ENCODE peak calls at places on chromosomes 1 and 21, in six cellular contexts. X is heart right ventricle, D is A549, U is colonic mucosa, N is stomach, C is upper lobe of right lung. Y is an unnamed sample. For H3K4me1, the result is how much of the 10 kb centered on the place peaks cover.

GRCh38 chr1:223233410-223234163 is 90.5 kb upstream of the TLR5 start:
- DNase-seq in X (no peak), D (peak), U (no peak), N (peak), C (no peak), Y (no peak)

GRCh38 chr1:111515291-111516007 is 12.0 kb upstream of the ADORA3 start:
- DNase-seq in X (peak), D (no peak), U (no peak), N (peak), C (peak), Y (no peak)

GRCh38 chr1:216804107-216804506 is 80.9 kb upstream of the ESRRG start:
- DNase-seq in X (no peak), D (no peak), U (no peak), N (peak), C (no peak), Y (no peak)

GRCh38 chr1:8097077-8097799 is 71.1 kb upstream of the ERRFI1 start:
- DNase-seq in X (no peak), D (no peak), U (peak), N (no peak), C (no peak), Y (no peak)

GRCh38 chr1:2314297-2314802 is 77.0 kb downstream of the MORN1 start:
- DNase-seq in X (peak), D (peak), U (peak), N (peak), C (peak), Y (peak)

GRCh38 chr1:150006881-150007401 is 3.6 kb downstream of the OTUD7B start:
- DNase-seq in X (no peak), D (no peak), U (no peak), N (no peak), C (no peak), Y (no peak)

GRCh38 chr1:11596295-11596694 is 57.9 kb downstream of the FBXO2 start:
- DNase-seq in X (no peak), D (no peak), U (no peak), N (no peak), C (no peak), Y (no peak)

GRCh38 chr1:44628962-44629756 is 45.1 kb downstream of the TMEM53 start:
- DNase-seq in X (no peak), D (no peak), U (no peak), N (no peak), C (no peak), Y (peak)

GRCh38 chr21:14523234-14523633 is 22.9 kb downstream of the SAMSN1 start:
- DNase-seq in X (no peak), D (no peak), U (no peak), N (no peak), C (no peak), Y (no peak)

GRCh38 chr1:172980456-172980855 is 70.3 kb downstream of the TNFSF18 start:
- DNase-seq in X (no peak), D (peak), U (no peak), N (no peak), C (no peak), Y (no peak)

GRCh38 chr1:29749021-29749420 is 512.7 kb downstream of the PTPRU start:
- DNase-seq in X (no peak), D (no peak), U (no peak), N (no peak), C (no peak), Y (no peak)

GRCh38 chr21:38244885-38245869 is 11.6 kb upstream of the KCNJ15 start:
- DNase-seq in X (no peak), D (peak), U (no peak), N (no peak), C (no peak), Y (no peak)

GRCh38 chr1:66633128-66633527 is 99.2 kb downstream of the SGIP1 start:
- DNase-seq in X (no peak), D (no peak), U (no peak), N (no peak), C (no peak), Y (no peak)

GRCh38 chr1:98296681-98297080 is 364.8 kb upstream of the SNX7 start:
- DNase-seq in X (no peak), D (no peak), U (no peak), N (no peak), C (no peak), Y (no peak)

GRCh38 chr1:116891396-116892072 is 18.2 kb upstream of the PTGFRN start:
- DNase-seq in X (no peak), D (no peak), U (no peak), N (no peak), C (no peak), Y (no peak)

GRCh38 chr1:35692310-35692709 is 26.4 kb downstream of the C1orf216 start:
- DNase-seq in X (no peak), D (no peak), U (no peak), N (no peak), C (no peak), Y (no peak)

GRCh38 chr1:96365596-96365995 is 356.0 kb upstream of the PTBP2 start:
- DNase-seq in X (no peak), D (no peak), U (no peak), N (no peak), C (no peak), Y (no peak)

GRCh38 chr1:75616436-75617433 is 5.8 kb upstream of the SLC44A5 start:
- DNase-seq in X (no peak), D (no peak), U (no peak), N (no peak), C (peak), Y (peak)

GRCh38 chr1:201346337-201346939 is 31.0 kb downstream of the TNNT2 start:
- DNase-seq in X (no peak), D (peak), U (peak), N (peak), C (peak), Y (peak)

GRCh38 chr1:240044620-240045019 is 47.1 kb upstream of the FMN2 start:
- DNase-seq in X (no peak), D (no peak), U (no peak), N (no peak), C (no peak), Y (no peak)

GRCh38 chr21:39660596-39660995 is 47.9 kb downstream of the B3GALT5 start:
- DNase-seq in X (peak), D (peak), U (peak), N (no peak), C (peak), Y (no peak)

GRCh38 chr1:20634594-20635084 is 1.4 kb downstream of the PINK1 start:
- DNase-seq in X (peak), D (no peak), U (peak), N (peak), C (peak), Y (peak)

GRCh38 chr1:209537336-209538114 is 46.0 kb upstream of the CAMK1G start:
- DNase-seq in X (no peak), D (no peak), U (no peak), N (no peak), C (no peak), Y (no peak)

GRCh38 chr1:83929184-83929583 is 69.7 kb downstream of the TTLL7 start:
- DNase-seq in X (no peak), D (no peak), U (no peak), N (no peak), C (no peak), Y (no peak)

GRCh38 chr1:30521261-30521865 is 202.0 kb downstream of the MATN1 start:
- DNase-seq in X (no peak), D (no peak), U (no peak), N (peak), C (no peak), Y (no peak)

GRCh38 chr1:25676488-25676887 is 59.9 kb downstream of the MAN1C1 start:
- DNase-seq in X (no peak), D (no peak), U (no peak), N (peak), C (peak), Y (peak)

GRCh38 chr1:178093958-178094751 is at the start of gene RASAL2:
- DNase-seq in X (peak), D (peak), U (peak), N (peak), C (peak), Y (peak)

GRCh38 chr1:156347337-156347736 is 9.0 kb downstream of the TSACC start:
- DNase-seq in X (no peak), D (no peak), U (no peak), N (no peak), C (no peak), Y (no peak)

GRCh38 chr1:76082084-76082483 is 7.5 kb downstream of the ST6GALNAC3 start:
- DNase-seq in X (no peak), D (no peak), U (no peak), N (no peak), C (no peak), Y (no peak)

GRCh38 chr1:22517936-22518335 is 45.4 kb upstream of the EPHA8 start:
- DNase-seq in X (no peak), D (no peak), U (no peak), N (no peak), C (no peak), Y (no peak)
- TF ChIP-seq CTCF in X (no peak), D (no peak), U (no peak), N (no peak), C (no peak), Y (no peak)

GRCh38 chr1:183278736-183279591 is 92.9 kb downstream of the LAMC2 start:
- DNase-seq in X (no peak), D (no peak), U (no peak), N (peak), C (no peak), Y (no peak)

GRCh38 chr1:183282101-183282855 is 96.2 kb downstream of the LAMC2 start:
- DNase-seq in X (no peak), D (no peak), U (no peak), N (no peak), C (no peak), Y (peak)

GRCh38 chr1:183279835-183280234 is 93.8 kb downstream of the LAMC2 start:
- DNase-seq in X (peak), D (no peak), U (no peak), N (peak), C (peak), Y (no peak)

GRCh38 chr1:183281553-183282091 is 95.6 kb downstream of the LAMC2 start:
- DNase-seq in X (peak), D (peak), U (peak), N (peak), C (peak), Y (peak)

GRCh38 chr1:183281039-183281438 is 95.0 kb downstream of the LAMC2 start:
- DNase-seq in X (no peak), D (no peak), U (no peak), N (peak), C (no peak), Y (no peak)
- H3K4me1 ChIP-seq in X (under half), D (under half), U (under half), N (under half), C (under half), Y (under half)

GRCh38 chr1:85116856-85117255 is 68.6 kb upstream of the MCOLN3 start:
- DNase-seq in X (no peak), D (no peak), U (no peak), N (no peak), C (no peak), Y (no peak)
- TF ChIP-seq CTCF in X (no peak), D (no peak), U (no peak), N (no peak), C (no peak), Y (no peak)

GRCh38 chr1:152459596-152460528 is 45.8 kb upstream of the CRNN start:
- DNase-seq in X (peak), D (peak), U (peak), N (peak), C (peak), Y (peak)

GRCh38 chr1:152457561-152457960 is 43.5 kb upstream of the CRNN start:
- DNase-seq in X (no peak), D (no peak), U (no peak), N (no peak), C (no peak), Y (no peak)

GRCh38 chr1:152460529-152460899 is 46.5 kb upstream of the CRNN start:
- DNase-seq in X (no peak), D (no peak), U (no peak), N (no peak), C (no peak), Y (no peak)

GRCh38 chr1:152457071-152457470 is 43.0 kb upstream of the CRNN start:
- DNase-seq in X (no peak), D (no peak), U (no peak), N (no peak), C (no peak), Y (no peak)

GRCh38 chr1:152458384-152459185 is 44.5 kb upstream of the CRNN start:
- DNase-seq in X (peak), D (peak), U (peak), N (peak), C (peak), Y (peak)
- H3K4me1 ChIP-seq in X (under half), D (under half), U (under half), N (under half), C (under half), Y (under half)

GRCh38 chr1:82091729-82092128 is 291.0 kb downstream of the ADGRL2 start:
- DNase-seq in X (no peak), D (no peak), U (no peak), N (no peak), C (no peak), Y (no peak)
- TF ChIP-seq CTCF in X (no peak), D (no peak), U (no peak), N (no peak), C (no peak), Y (no peak)

GRCh38 chr1:55692721-55693120 is 477.6 kb upstream of the USP24 start:
- DNase-seq in X (no peak), D (no peak), U (no peak), N (no peak), C (no peak), Y (no peak)
- H3K4me1 ChIP-seq in X (under half), D (under half), U (under half), N (under half), C (under half), Y (under half)

GRCh38 chr1:235203428-235203827 is 42.4 kb upstream of the RBM34 start:
- DNase-seq in X (no peak), D (no peak), U (no peak), N (no peak), C (no peak), Y (no peak)

DNA sequence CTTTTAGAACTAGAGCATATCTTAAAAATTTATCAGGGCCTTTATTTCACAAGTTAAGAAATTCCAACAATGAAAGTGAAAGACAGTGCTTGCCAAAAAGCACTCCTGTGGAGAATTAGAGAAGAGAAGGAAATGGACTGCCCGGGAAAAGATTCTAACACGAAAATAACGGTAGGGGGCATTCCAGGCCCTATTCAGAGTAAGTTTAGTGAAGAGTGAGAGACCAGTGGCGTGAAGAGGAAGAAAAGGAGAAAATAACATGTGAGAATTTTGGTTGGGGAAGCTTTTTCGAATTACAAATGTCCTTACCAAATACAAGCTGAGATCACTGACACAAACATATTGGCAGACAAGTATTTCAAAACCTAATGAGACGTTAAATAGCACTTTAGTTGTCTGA is 38.4 kb upstream of the RBM34 start:
- DNase-seq in X (no peak), D (peak), U (no peak), N (no peak), C (no peak), Y (no peak)
- TF ChIP-seq CTCF in X (peak), D (peak), U (no peak), N (no peak), C (peak), Y (no peak)

DNA sequence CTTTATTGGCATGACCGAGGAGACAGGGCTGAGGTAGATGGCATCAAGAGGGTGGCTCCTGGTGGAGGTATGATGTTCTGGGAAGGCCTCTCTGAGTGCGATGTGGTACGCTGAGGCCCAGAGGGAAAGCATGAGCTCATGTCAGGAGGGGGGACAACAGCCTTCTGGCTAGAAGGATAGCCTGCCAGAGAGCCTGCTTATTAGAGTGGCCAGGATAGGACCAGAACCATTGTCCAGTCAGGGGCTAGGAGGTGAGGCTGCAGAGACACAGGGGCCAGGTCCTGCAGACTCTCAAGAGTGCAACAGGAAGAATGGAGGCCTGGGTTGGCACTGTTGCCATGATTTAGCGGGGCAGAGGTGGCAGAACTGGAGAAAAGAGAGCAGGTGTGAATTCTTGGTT is 7.3 kb downstream of the ADARB1 start:
- DNase-seq in X (no peak), D (no peak), U (no peak), N (no peak), C (no peak), Y (no peak)
- H3K4me1 ChIP-seq in X (under half), D (under half), U (under half), N (under half), C (under half), Y (under half)